ENCODE peak calls at places on chromosomes 4 and X, in five cellular contexts. D is osteoblast; Z is T-helper 22 cell; P is substantia nigra; E is activated CD4-positive, alpha-beta T cell treated with anti-CD3 and anti-CD28 coated beads, Interleukin-2, amount 10 ng/mL, durations not matched to agents 7 days and 5 days. W is an unnamed sample.

GRCh38 chr4:139450586-139450985 is 3.3 kb upstream of the RAB33B start:
- DNase-seq in D (no peak), Z (no peak), P (no peak), E (no peak), W (no peak)

GRCh38 chrX:47707031-47707780 is 48.2 kb upstream of the UXT start:
- DNase-seq in D (no peak), Z (no peak), P (no peak), E (no peak), W (no peak)

GRCh38 chrX:152632445-152633097 is 5.1 kb upstream of the GABRQ start:
- DNase-seq in D (no peak), Z (no peak), P (no peak), E (peak; percentile 31), W (peak; percentile 0)

GRCh38 chr4:101953949-101954348 is 163.4 kb downstream of the BANK1 start:
- DNase-seq in D (peak; percentile 1), Z (no peak), P (no peak), E (no peak), W (no peak)

GRCh38 chr4:163110442-163110841 is 56.2 kb downstream of the NAF1 start:
- DNase-seq in D (no peak), Z (no peak), P (no peak), E (no peak), W (no peak)

GRCh38 chr4:28225005-28225404 is 1364.4 kb downstream of the STIM2 start:
- DNase-seq in D (no peak), Z (no peak), P (no peak), E (no peak), W (no peak)

GRCh38 chr4:148447672-148448071 is 5.5 kb upstream of the NR3C2 start:
- DNase-seq in D (no peak), Z (peak; percentile 33), P (no peak), E (no peak), W (no peak)

GRCh38 chr4:121411151-121411744 is 30.4 kb upstream of the QRFPR start:
- DNase-seq in D (no peak), Z (no peak), P (no peak), E (no peak), W (no peak)

GRCh38 chr4:113382704-113383103 is 333.3 kb downstream of the ANK2 start:
- DNase-seq in D (no peak), Z (no peak), P (no peak), E (no peak), W (no peak)

GRCh38 chr4:108272566-108272965 is 103.8 kb upstream of the LEF1 start:
- DNase-seq in D (no peak), Z (no peak), P (no peak), E (no peak), W (no peak)

GRCh38 chr4:127162741-127163140 is 470.0 kb upstream of the INTU start:
- DNase-seq in D (no peak), Z (no peak), P (no peak), E (no peak), W (no peak)

GRCh38 chr4:105234582-105234981 is 87.9 kb downstream of the TET2 start:
- DNase-seq in D (no peak), Z (no peak), P (no peak), E (no peak), W (no peak)

GRCh38 chrX:155766321-155766720 is 114.8 kb upstream of the VAMP7 start:
- DNase-seq in D (no peak), Z (no peak), P (no peak), E (no peak), W (no peak)

GRCh38 chrX:22634751-22635150 is 362.0 kb downstream of the CBLL2 start:
- DNase-seq in D (no peak), Z (no peak), P (no peak), E (no peak), W (no peak)

GRCh38 chrX:70174754-70175153 is 2.5 kb upstream of the DGAT2L6 start:
- DNase-seq in D (no peak), Z (no peak), P (no peak), E (no peak), W (no peak)

GRCh38 chr4:791866-792630 is 33.9 kb downstream of the CPLX1 start:
- DNase-seq in D (peak; percentile 87), Z (peak; percentile 13), P (no peak), E (peak; percentile 55), W (no peak)

GRCh38 chrX:113906168-113906567 is 677.7 kb upstream of the HTR2C start:
- DNase-seq in D (no peak), Z (no peak), P (no peak), E (no peak), W (no peak)

GRCh38 chr4:113978561-113979156 is 788 bp downstream of the ARSJ start:
- DNase-seq in D (peak; percentile 56), Z (no peak), P (no peak), E (no peak), W (no peak)

GRCh38 chr4:56698329-56698728 is 17.2 kb upstream of the HOPX start:
- DNase-seq in D (peak; percentile 56), Z (no peak), P (no peak), E (no peak), W (no peak)

GRCh38 chr4:90357117-90357710 is 230.0 kb downstream of the CCSER1 start:
- DNase-seq in D (peak; percentile 32), Z (no peak), P (no peak), E (no peak), W (no peak)

GRCh38 chr4:8319731-8320385 is 50.3 kb downstream of the HTRA3 start:
- DNase-seq in D (peak; percentile 46), Z (no peak), P (no peak), E (no peak), W (no peak)

GRCh38 chr4:48777739-48778138 is 2.3 kb downstream of the FRYL start:
- DNase-seq in D (no peak), Z (no peak), P (no peak), E (no peak), W (no peak)

GRCh38 chr4:18314731-18315130 is 293.2 kb upstream of the LCORL start:
- DNase-seq in D (no peak), Z (no peak), P (no peak), E (no peak), W (no peak)

GRCh38 chrX:102712967-102713677 is 874 bp downstream of the GPRASP2 start:
- DNase-seq in D (peak; percentile 85), Z (no peak), P (peak; percentile 1), E (no peak), W (peak; percentile 22)

GRCh38 chr4:98565646-98566403 is 92.6 kb downstream of the TSPAN5 start:
- DNase-seq in D (no peak), Z (no peak), P (no peak), E (no peak), W (no peak)

GRCh38 chrX:41333744-41333993 is 293 bp upstream of the DDX3X start:
- DNase-seq in D (peak; percentile 89), Z (no peak), P (no peak), E (peak; percentile 75), W (no peak)

W was measured in anterior cingulate cortex.